ENCODE peak calls at places on chromosomes 12 and 14, in six cellular contexts. W is tibial nerve, F is H9, M is heart right ventricle, V is kidney, B is psoas muscle. P is an unnamed sample. For H3K4me1, the result is how much of the 10 kb centered on the place peaks cover.

GRCh38 chr14:102590667-102591099 is 1.8 kb upstream of the RCOR1 start:
- DNase-seq in M (peak), V (no peak), B (peak), F (peak), W (no peak), P (no peak)

GRCh38 chr14:103404032-103404918 is 19.1 kb downstream of the MARK3 start:
- DNase-seq in B (no peak), F (no peak), V (no peak), W (no peak), M (no peak), P (no peak)

GRCh38 chr14:91573528-91573893 is 63.4 kb upstream of the PPP4R3A start:
- DNase-seq in V (no peak), W (no peak), M (no peak), B (no peak), F (no peak), P (no peak)

GRCh38 chr12:67155863-67156262 is 113.3 kb upstream of the CAND1 start:
- DNase-seq in V (no peak), F (no peak), W (no peak), B (no peak), M (no peak), P (no peak)

GRCh38 chr12:132272706-132273105 is 56.7 kb downstream of the GALNT9 start:
- DNase-seq in F (no peak), V (no peak), M (no peak), B (no peak), W (no peak), P (no peak)

GRCh38 chr14:89303452-89304435 is 113.3 kb downstream of the FOXN3 start:
- DNase-seq in V (peak), B (peak), F (no peak), M (peak), W (peak), P (peak)

GRCh38 chr12:20367731-20368652 is at the start of gene PDE3A:
- DNase-seq in F (peak), B (peak), M (peak), V (peak), W (peak), P (peak)

GRCh38 chr12:76176935-76177334 is 92.5 kb upstream of the NAP1L1 start:
- DNase-seq in V (no peak), W (no peak), B (no peak), F (no peak), M (no peak), P (no peak)

GRCh38 chr14:73721101-73721821 is 7.1 kb upstream of the PNMA1 start:
- DNase-seq in B (no peak), M (no peak), F (peak), W (no peak), V (no peak), P (no peak)

GRCh38 chr12:22275847-22276246 is 58.7 kb downstream of the ST8SIA1 start:
- DNase-seq in M (peak), B (peak), W (peak), F (peak), V (peak), P (peak)

DNA sequence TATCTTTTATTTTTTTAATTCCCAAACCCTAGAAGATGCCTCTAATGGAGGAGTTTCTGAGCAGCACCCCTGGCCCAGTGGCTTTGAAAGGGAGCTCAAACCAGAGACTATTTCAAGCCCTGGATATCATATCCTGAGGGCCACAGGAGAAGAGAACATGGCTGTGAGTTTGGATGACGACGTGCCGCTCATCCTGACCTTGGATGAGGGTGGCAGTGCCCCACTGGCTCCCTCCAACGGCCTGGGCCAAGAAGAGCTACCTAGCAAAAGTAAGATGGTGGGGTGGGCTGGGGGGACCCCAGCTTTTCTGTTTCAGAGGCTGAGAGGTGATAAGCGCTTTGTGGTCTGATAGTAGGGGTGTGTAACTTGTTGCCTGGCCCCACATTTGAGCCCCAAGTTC is 5.4 kb downstream of the TPCN1 start:
- DNase-seq in W (no peak), V (peak), F (no peak), M (no peak), B (peak), P (no peak)
- H3K4me1 ChIP-seq in W (under half), V (under half), F (under half), M (half or more), B (half or more), P (half or more)

DNA sequence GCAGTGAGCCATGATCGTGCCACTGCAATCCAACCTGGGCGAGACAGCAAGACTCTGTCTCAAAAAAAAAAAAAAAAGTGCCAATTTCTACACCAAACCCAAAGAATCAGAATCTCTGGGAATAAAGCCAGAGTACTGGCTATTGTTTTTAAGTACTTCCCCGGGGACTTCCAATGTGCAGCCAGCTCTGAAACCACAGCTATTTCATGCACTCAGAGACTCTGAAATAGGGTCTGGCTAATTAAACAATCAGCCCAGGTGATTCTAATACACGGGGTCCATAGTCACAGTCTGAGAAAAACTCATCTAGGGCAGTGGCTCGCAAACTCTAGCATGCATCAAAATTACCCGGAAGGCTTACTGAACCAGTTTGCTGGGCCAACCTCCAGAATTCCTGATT is 56.3 kb downstream of the SIX6 start:
- DNase-seq in M (no peak), F (no peak), W (no peak), V (no peak), B (no peak), P (no peak)
- H3K27ac ChIP-seq in M (no peak), F (no peak), W (no peak), V (no peak), B (no peak), P (no peak)

DNA sequence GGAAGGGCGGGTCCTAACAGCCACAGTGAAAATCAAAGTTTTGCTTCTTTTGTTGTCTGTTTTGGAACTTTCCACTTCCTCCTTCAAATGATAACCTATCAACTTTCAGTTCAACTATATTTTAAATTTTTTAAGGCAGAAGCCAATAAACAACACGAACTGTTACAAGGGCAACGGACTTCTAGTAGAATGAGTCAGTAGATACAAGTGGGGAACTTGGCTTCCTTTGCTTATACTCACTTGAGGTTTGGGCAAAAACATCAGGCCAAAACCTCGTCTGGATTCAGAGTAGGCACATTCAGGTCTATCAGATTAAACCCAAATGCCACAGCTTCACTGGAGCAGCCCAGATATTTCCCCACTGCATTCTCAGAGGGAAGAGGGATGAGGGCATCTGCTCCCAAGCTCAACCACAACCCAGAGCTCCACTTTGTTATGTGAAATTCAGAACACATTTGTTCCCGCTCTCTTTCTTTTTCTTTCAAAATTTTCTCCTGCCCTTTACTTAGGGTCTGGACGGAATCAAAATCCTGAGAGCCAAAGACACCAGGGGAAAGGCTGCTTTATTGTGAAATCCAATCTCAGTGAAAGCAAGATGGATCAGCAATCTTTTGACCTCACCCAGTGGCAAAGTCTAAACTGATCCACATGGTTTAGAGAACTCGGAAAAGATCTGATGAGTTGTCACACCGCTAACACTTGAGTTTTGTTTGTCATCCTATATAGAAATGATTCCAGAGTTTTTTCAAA is 152.5 kb upstream of the BTG1 start:
- DNase-seq in W (no peak), M (no peak), V (no peak), F (no peak), B (no peak), P (no peak)
- H3K4me1 ChIP-seq in W (under half), M (under half), V (under half), F (under half), B (under half), P (under half)

GRCh38 chr14:45065540-45065939 is 18.4 kb upstream of the PRPF39 start:
- DNase-seq in F (no peak), M (no peak), W (no peak), B (no peak), V (no peak), P (no peak)
- H3K27ac ChIP-seq in F (no peak), M (peak), W (no peak), B (peak), V (no peak), P (peak)

GRCh38 chr14:76919431-76919810 is 93.2 kb downstream of the LRRC74A start:
- DNase-seq in F (no peak), B (no peak), M (no peak), W (no peak), V (no peak), P (no peak)

GRCh38 chr14:76918751-76919421 is 92.7 kb downstream of the LRRC74A start:
- DNase-seq in M (peak), V (peak), F (peak), W (peak), B (peak), P (peak)

GRCh38 chr14:76917158-76917596 is 91.0 kb downstream of the LRRC74A start:
- DNase-seq in V (no peak), W (no peak), B (peak), F (peak), M (peak), P (peak)

GRCh38 chr14:76918176-76918750 is 92.1 kb downstream of the LRRC74A start:
- DNase-seq in W (peak), B (peak), F (no peak), V (peak), M (peak), P (peak)

DNA sequence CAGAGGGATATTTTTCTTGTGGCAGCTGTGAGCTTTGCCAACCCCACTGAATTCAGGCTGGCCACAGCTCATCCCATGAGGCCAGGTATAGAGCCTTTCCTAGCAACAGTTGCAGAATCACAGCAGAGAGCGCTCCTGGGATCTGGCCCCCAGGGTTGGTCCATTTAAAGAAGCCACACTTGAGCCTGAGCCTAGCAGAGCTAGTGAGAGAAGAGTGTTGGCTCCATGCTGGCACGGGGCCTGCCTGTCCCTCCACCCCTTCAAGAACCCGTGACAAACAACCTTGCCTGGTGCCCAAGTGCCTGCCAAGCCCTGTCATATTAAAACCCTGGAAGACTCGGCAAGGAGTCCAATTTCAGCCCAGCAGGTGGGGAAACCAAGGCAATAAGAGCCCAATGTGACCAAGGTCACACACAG is 91.6 kb downstream of the LRRC74A start:
- DNase-seq in V (no peak), M (peak), B (peak), F (no peak), W (no peak), P (peak)
- H3K4me1 ChIP-seq in V (half or more), M (half or more), B (under half), F (under half), W (under half), P (half or more)

DNA sequence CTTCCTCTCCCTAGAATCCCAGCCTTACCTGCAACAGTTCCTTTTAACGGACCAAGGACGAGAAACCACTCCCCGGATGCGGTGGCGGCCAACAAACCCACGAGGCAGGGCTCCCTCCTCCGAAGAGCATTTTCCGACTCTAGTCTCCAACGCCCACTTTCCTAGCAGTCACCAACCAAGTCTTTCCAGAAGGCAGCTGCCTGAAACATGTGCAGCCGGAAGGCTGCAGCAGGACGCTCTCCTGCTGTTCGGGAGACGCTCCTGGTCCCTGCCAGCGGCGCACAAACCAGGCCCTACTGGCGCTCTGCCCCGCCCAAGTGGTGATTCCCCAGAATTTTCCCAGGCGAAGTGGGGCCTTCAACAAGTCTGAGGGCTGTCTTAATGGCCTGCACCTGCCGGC is 21.1 kb upstream of the ADAM20 start:
- DNase-seq in W (no peak), B (no peak), V (peak), F (peak), M (peak), P (peak)
- H3K27ac ChIP-seq in W (no peak), B (no peak), V (no peak), F (no peak), M (no peak), P (peak)

GRCh38 chr12:116137318-116137717 is 140.2 kb downstream of the MED13L start:
- DNase-seq in B (no peak), F (no peak), W (no peak), M (no peak), V (no peak), P (no peak)
- H3K4me1 ChIP-seq in B (half or more), F (under half), W (under half), M (half or more), V (under half), P (half or more)

DNA sequence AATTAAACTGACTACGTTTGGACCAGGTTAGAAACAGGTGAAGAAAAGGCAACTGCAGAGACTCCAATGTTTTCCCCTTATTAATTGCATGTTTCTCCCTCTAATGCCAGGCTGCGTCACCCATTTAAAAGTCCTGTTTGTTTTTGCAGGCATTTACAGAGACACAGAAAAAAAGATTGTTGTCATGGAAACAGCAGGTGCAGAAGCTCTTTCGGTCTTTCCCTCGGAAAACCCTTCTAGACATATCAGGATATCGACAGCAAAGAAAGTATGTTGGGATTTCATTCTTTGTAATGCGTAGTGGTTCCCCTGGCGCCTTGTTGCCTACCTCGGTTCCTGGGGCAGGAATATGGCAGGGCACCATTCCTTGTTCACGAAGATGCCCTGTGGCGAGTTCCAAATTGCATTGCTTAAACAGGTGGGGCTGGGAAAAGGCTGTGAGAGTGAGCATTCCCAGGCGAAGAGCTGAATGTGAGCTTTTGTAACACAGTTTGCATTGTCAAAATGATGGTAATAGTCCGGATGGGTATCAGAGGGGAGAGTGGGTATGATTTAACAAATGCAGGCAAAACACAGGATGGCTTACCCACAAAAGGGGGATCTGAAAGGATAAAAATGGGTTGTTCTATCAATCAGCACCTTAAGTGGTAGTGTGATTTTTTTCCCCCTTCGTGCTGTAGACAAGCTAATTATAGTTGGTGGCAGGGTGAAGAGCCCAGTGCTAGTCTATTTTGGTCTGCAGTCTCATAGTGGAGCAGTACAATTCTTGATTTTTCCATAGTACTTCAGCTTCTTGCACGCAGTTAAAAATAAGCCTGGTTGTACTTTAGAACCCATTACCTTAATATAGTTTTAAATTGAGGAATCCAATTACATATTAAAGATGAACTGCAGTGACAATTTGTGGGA is 132.4 kb downstream of the GCH1 start:
- DNase-seq in W (no peak), F (no peak), V (peak), B (no peak), M (no peak), P (no peak)
- H3K27ac ChIP-seq in W (no peak), F (no peak), V (no peak), B (peak), M (peak), P (peak)

GRCh38 chr12:111434049-111434448 is 28.3 kb downstream of the SH2B3 start:
- DNase-seq in W (no peak), B (no peak), V (no peak), M (no peak), F (no peak), P (no peak)
- H3K4me1 ChIP-seq in W (under half), B (half or more), V (under half), M (half or more), F (under half), P (half or more)

P was measured in left ventricle myocardium inferior.